ENCODE peak calls at places on chromosomes 11 and 22, in seven cellular contexts. K is tibial nerve, C is adrenal gland, I is IMR-90, Z is omental fat pad, J is fibroblast of lung, Q is HepG2. D is an unnamed sample.

GRCh38 chr11:84398017-84398626 is 1112.0 kb upstream of the CCDC90B start:
- DNase-seq in K (no peak), C (peak; percentile 18), I (peak; percentile 1), Z (no peak), J (peak; percentile 16), Q (peak; percentile 7), D (no peak)

GRCh38 chr11:36132940-36133339 is 156.3 kb downstream of the COMMD9 start:
- DNase-seq in K (no peak), C (no peak), I (peak; percentile 41), Z (no peak), J (no peak), Q (no peak), D (no peak)

GRCh38 chr11:47715082-47715669 is at the start of gene AGBL2:
- DNase-seq in K (peak; percentile 25), C (peak; percentile 77), I (peak; percentile 50), Z (peak; percentile 44), J (peak; percentile 69), Q (peak; percentile 68), D (peak; percentile 53)

GRCh38 chr22:25161017-25161915 is 38.4 kb upstream of the CRYBB3 start:
- DNase-seq in K (no peak), C (no peak), I (no peak), Z (no peak), J (no peak), Q (no peak), D (no peak)

GRCh38 chr11:117823941-117824420 is 563 bp downstream of the FXYD2 start:
- DNase-seq in K (no peak), C (peak; percentile 54), I (no peak), Z (peak; percentile 24), J (peak; percentile 33), Q (no peak), D (no peak)

GRCh38 chr22:50190182-50190951 is 4.7 kb downstream of the TRABD start:
- DNase-seq in K (peak; percentile 40), C (peak; percentile 85), I (no peak), Z (no peak), J (peak; percentile 55), Q (no peak), D (no peak)

GRCh38 chr22:20807315-20807752 is 33.4 kb downstream of the SERPIND1 start:
- DNase-seq in K (no peak), C (no peak), I (peak; percentile 98), Z (no peak), J (peak; percentile 81), Q (no peak), D (no peak)

GRCh38 chr11:120061036-120061760 is 76.7 kb downstream of the TRIM29 start:
- DNase-seq in K (no peak), C (no peak), I (no peak), Z (no peak), J (peak; percentile 63), Q (no peak), D (no peak)

GRCh38 chr11:65714433-65714832 is 2.4 kb downstream of the KAT5 start:
- DNase-seq in K (no peak), C (no peak), I (no peak), Z (no peak), J (no peak), Q (no peak), D (no peak)

GRCh38 chr22:24968066-24968561 is 15.6 kb downstream of the KIAA1671 start:
- DNase-seq in K (no peak), C (peak; percentile 88), I (no peak), Z (no peak), J (peak; percentile 51), Q (no peak), D (no peak)

GRCh38 chr22:50678218-50678650 is 5.6 kb downstream of the SHANK3 start:
- DNase-seq in K (no peak), C (no peak), I (no peak), Z (no peak), J (no peak), Q (no peak), D (no peak)

GRCh38 chr22:37019309-37020191 is at the start of the genes MPST and TST:
- DNase-seq in K (peak; percentile 67), C (peak; percentile 86), I (peak; percentile 61), Z (no peak), J (peak; percentile 69), Q (peak; percentile 62), D (peak; percentile 74)
- TF ChIP-seq CTCF in K (peak; percentile 95), C (peak; percentile 75), I (peak; percentile 4), Z (no peak), J (no peak), Q (peak; percentile 8), D (no peak)

GRCh38 chr11:58780578-58780977 is 48.8 kb upstream of the GLYAT start:
- DNase-seq in K (no peak), C (no peak), I (no peak), Z (no peak), J (no peak), Q (no peak), D (no peak)
- TF ChIP-seq CTCF in K (no peak), C (no peak), I (no peak), Z (no peak), J (no peak), Q (no peak), D (no peak)

GRCh38 chr22:22060200-22061084 is 77.9 kb upstream of the TOP3B start:
- DNase-seq in K (peak; percentile 29), C (peak; percentile 52), I (peak; percentile 24), Z (no peak), J (no peak), Q (peak; percentile 40), D (peak; percentile 29)
- TF ChIP-seq CTCF in K (peak; percentile 43), C (peak; percentile 26), I (peak; percentile 78), Z (no peak), J (peak; percentile 71), Q (peak; percentile 94), D (peak; percentile 62)

GRCh38 chr22:18070041-18070440 is 7.7 kb upstream of the PEX26 start:
- DNase-seq in K (no peak), C (no peak), I (no peak), Z (no peak), J (no peak), Q (no peak), D (no peak)

GRCh38 chr22:18070556-18071306 is 7.1 kb upstream of the PEX26 start:
- DNase-seq in K (no peak), C (no peak), I (no peak), Z (no peak), J (no peak), Q (peak; percentile 25), D (no peak)

GRCh38 chr22:18068991-18069390 is 8.8 kb upstream of the PEX26 start:
- DNase-seq in K (no peak), C (no peak), I (no peak), Z (no peak), J (no peak), Q (no peak), D (no peak)

GRCh38 chr22:18075101-18075730 is 2.6 kb upstream of the PEX26 start:
- DNase-seq in K (no peak), C (no peak), I (no peak), Z (no peak), J (no peak), Q (no peak), D (no peak)

GRCh38 chr22:18071968-18072310 is 5.9 kb upstream of the PEX26 start:
- DNase-seq in K (no peak), C (no peak), I (no peak), Z (no peak), J (no peak), Q (no peak), D (no peak)
- TF ChIP-seq CTCF in K (no peak), C (no peak), I (no peak), Z (no peak), J (no peak), Q (peak; percentile 19), D (no peak)

DNA sequence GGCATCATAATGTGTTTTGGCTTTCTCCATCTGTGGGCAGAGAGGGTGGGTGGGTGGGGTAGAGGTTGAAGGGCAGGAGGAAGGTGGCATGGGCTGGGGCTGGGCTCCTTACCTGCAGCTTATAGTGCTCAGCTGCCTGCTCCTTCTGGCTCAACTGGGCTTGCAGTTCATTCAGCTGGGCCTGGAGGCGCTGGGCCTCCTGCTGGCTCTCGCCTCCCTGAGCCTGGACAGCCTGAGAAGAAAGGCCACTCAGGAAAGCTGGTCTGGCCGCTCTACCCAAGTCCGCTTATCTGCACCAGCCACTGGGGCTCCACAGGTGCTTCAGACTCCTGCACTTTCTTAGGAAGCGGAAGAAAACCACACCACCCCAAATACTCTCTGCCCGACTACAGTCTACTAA is 10.4 kb downstream of the IL18BP start:
- DNase-seq in K (no peak), C (no peak), I (no peak), Z (no peak), J (no peak), Q (no peak), D (no peak)
- TF ChIP-seq CTCF in K (no peak), C (no peak), I (no peak), Z (no peak), J (no peak), Q (no peak), D (no peak)

D was measured in mesothelial cell of epicardium.